ENCODE peak calls at places on chromosomes 13 and 19, in five cellular contexts. One of them, this sample, is unnamed.

GRCh38 chr13:102903659-102904407 is 58.0 kb downstream of the ERCC5 start:
- DNase-seq in CD4-positive, CD25-positive, alpha-beta regulatory T cell: no peak
- DNase-seq in heart left ventricle: no peak
- DNase-seq in hepatocyte: no peak
- DNase-seq in suprapubic skin: no peak
- DNase-seq in this sample: peak; percentile 32

GRCh38 chr13:74841123-74841522 is 640.8 kb downstream of the TBC1D4 start:
- DNase-seq in CD4-positive, CD25-positive, alpha-beta regulatory T cell: no peak
- DNase-seq in heart left ventricle: no peak
- DNase-seq in hepatocyte: no peak
- DNase-seq in suprapubic skin: no peak
- DNase-seq in this sample: no peak

GRCh38 chr13:49292742-49293498 is 45.2 kb downstream of the CDADC1 start:
- DNase-seq in CD4-positive, CD25-positive, alpha-beta regulatory T cell: no peak
- DNase-seq in heart left ventricle: peak; percentile 65
- DNase-seq in hepatocyte: peak; percentile 74
- DNase-seq in suprapubic skin: no peak
- DNase-seq in this sample: no peak

GRCh38 chr13:25112856-25113255 is 16.9 kb downstream of the PABPC3 start:
- DNase-seq in CD4-positive, CD25-positive, alpha-beta regulatory T cell: no peak
- DNase-seq in heart left ventricle: no peak
- DNase-seq in hepatocyte: no peak
- DNase-seq in suprapubic skin: no peak
- DNase-seq in this sample: no peak

GRCh38 chr13:47256618-47257017 is 359.8 kb upstream of the HTR2A start:
- DNase-seq in CD4-positive, CD25-positive, alpha-beta regulatory T cell: no peak
- DNase-seq in heart left ventricle: no peak
- DNase-seq in hepatocyte: no peak
- DNase-seq in suprapubic skin: no peak
- DNase-seq in this sample: no peak

GRCh38 chr13:25922373-25922772 is 129.4 kb downstream of the SHISA2 start:
- DNase-seq in CD4-positive, CD25-positive, alpha-beta regulatory T cell: no peak
- DNase-seq in heart left ventricle: no peak
- DNase-seq in hepatocyte: no peak
- DNase-seq in suprapubic skin: no peak
- DNase-seq in this sample: no peak

GRCh38 chr13:95083758-95084157 is 217.5 kb downstream of the ABCC4 start:
- DNase-seq in CD4-positive, CD25-positive, alpha-beta regulatory T cell: no peak
- DNase-seq in heart left ventricle: no peak
- DNase-seq in hepatocyte: no peak
- DNase-seq in suprapubic skin: no peak
- DNase-seq in this sample: no peak

GRCh38 chr13:49980266-49980665 is 16.6 kb upstream of the TRIM13 start:
- DNase-seq in CD4-positive, CD25-positive, alpha-beta regulatory T cell: no peak
- DNase-seq in heart left ventricle: no peak
- DNase-seq in hepatocyte: no peak
- DNase-seq in suprapubic skin: no peak
- DNase-seq in this sample: no peak

GRCh38 chr13:84867246-84867645 is 932.0 kb downstream of the SLITRK6 start:
- DNase-seq in CD4-positive, CD25-positive, alpha-beta regulatory T cell: no peak
- DNase-seq in heart left ventricle: no peak
- DNase-seq in hepatocyte: no peak
- DNase-seq in suprapubic skin: no peak
- DNase-seq in this sample: no peak

GRCh38 chr13:77533875-77534788 is 1.4 kb upstream of the SCEL start:
- DNase-seq in CD4-positive, CD25-positive, alpha-beta regulatory T cell: no peak
- DNase-seq in heart left ventricle: no peak
- DNase-seq in hepatocyte: no peak
- DNase-seq in suprapubic skin: no peak
- DNase-seq in this sample: no peak

GRCh38 chr13:52711277-52711676 is 28.3 kb downstream of the CNMD start:
- DNase-seq in CD4-positive, CD25-positive, alpha-beta regulatory T cell: no peak
- DNase-seq in heart left ventricle: no peak
- DNase-seq in hepatocyte: no peak
- DNase-seq in suprapubic skin: no peak
- DNase-seq in this sample: no peak

GRCh38 chr19:53521373-53522202 is 16.4 kb upstream of the ZNF331 start:
- DNase-seq in CD4-positive, CD25-positive, alpha-beta regulatory T cell: no peak
- DNase-seq in heart left ventricle: no peak
- DNase-seq in hepatocyte: no peak
- DNase-seq in suprapubic skin: no peak
- DNase-seq in this sample: no peak

GRCh38 chr19:41866284-41866683 is 6.2 kb downstream of the RPS19 start:
- DNase-seq in CD4-positive, CD25-positive, alpha-beta regulatory T cell: no peak
- DNase-seq in heart left ventricle: no peak
- DNase-seq in hepatocyte: no peak
- DNase-seq in suprapubic skin: peak; percentile 48
- DNase-seq in this sample: peak; percentile 47

GRCh38 chr19:18869231-18869575 is 26.8 kb downstream of the CERS1 start:
- DNase-seq in CD4-positive, CD25-positive, alpha-beta regulatory T cell: no peak
- DNase-seq in heart left ventricle: peak; percentile 22
- DNase-seq in hepatocyte: no peak
- DNase-seq in suprapubic skin: peak; percentile 71
- DNase-seq in this sample: no peak

GRCh38 chr19:46015961-46016425 is 6.9 kb downstream of the PGLYRP1 start:
- DNase-seq in CD4-positive, CD25-positive, alpha-beta regulatory T cell: peak; percentile 46
- DNase-seq in heart left ventricle: no peak
- DNase-seq in hepatocyte: no peak
- DNase-seq in suprapubic skin: no peak
- DNase-seq in this sample: no peak

GRCh38 chr19:870963-871401 is 11.5 kb downstream of the CFD start:
- DNase-seq in CD4-positive, CD25-positive, alpha-beta regulatory T cell: no peak
- DNase-seq in heart left ventricle: peak; percentile 88
- DNase-seq in hepatocyte: no peak
- DNase-seq in suprapubic skin: no peak
- DNase-seq in this sample: no peak

GRCh38 chr13:44230736-44231135 is 142.9 kb upstream of the SERP2 start:
- DNase-seq in CD4-positive, CD25-positive, alpha-beta regulatory T cell: no peak
- DNase-seq in heart left ventricle: no peak
- DNase-seq in hepatocyte: no peak
- DNase-seq in suprapubic skin: no peak
- DNase-seq in this sample: no peak

GRCh38 chr19:13299838-13300237 is 149.6 kb downstream of the IER2 start:
- DNase-seq in CD4-positive, CD25-positive, alpha-beta regulatory T cell: no peak
- DNase-seq in heart left ventricle: no peak
- DNase-seq in hepatocyte: no peak
- DNase-seq in suprapubic skin: no peak
- DNase-seq in this sample: no peak

GRCh38 chr19:18257503-18258470 is 16.5 kb downstream of the IQCN start:
- DNase-seq in CD4-positive, CD25-positive, alpha-beta regulatory T cell: no peak
- DNase-seq in heart left ventricle: no peak
- DNase-seq in hepatocyte: peak; percentile 4
- DNase-seq in suprapubic skin: no peak
- DNase-seq in this sample: no peak

GRCh38 chr19:33883869-33884519 is 87.3 kb downstream of the KCTD15 start:
- DNase-seq in CD4-positive, CD25-positive, alpha-beta regulatory T cell: no peak
- DNase-seq in heart left ventricle: peak; percentile 47
- DNase-seq in hepatocyte: no peak
- DNase-seq in suprapubic skin: no peak
- DNase-seq in this sample: no peak

GRCh38 chr13:73228546-73228945 is 169.7 kb downstream of the KLF5 start:
- DNase-seq in CD4-positive, CD25-positive, alpha-beta regulatory T cell: no peak
- DNase-seq in heart left ventricle: no peak
- DNase-seq in hepatocyte: peak; percentile 23
- DNase-seq in suprapubic skin: no peak
- DNase-seq in this sample: no peak

GRCh38 chr13:84661718-84662117 is 779.4 kb upstream of the SLITRK1 start:
- DNase-seq in CD4-positive, CD25-positive, alpha-beta regulatory T cell: no peak
- DNase-seq in heart left ventricle: no peak
- DNase-seq in hepatocyte: no peak
- DNase-seq in suprapubic skin: no peak
- DNase-seq in this sample: no peak

GRCh38 chr19:14563989-14564650 is 7.7 kb downstream of the NDUFB7 start:
- DNase-seq in CD4-positive, CD25-positive, alpha-beta regulatory T cell: no peak
- DNase-seq in heart left ventricle: peak; percentile 44
- DNase-seq in hepatocyte: peak; percentile 23
- DNase-seq in suprapubic skin: peak; percentile 72
- DNase-seq in this sample: peak; percentile 28

GRCh38 chr19:49421039-49421877 is 2.0 kb downstream of the PTH2 start:
- DNase-seq in CD4-positive, CD25-positive, alpha-beta regulatory T cell: no peak
- DNase-seq in heart left ventricle: peak; percentile 70
- DNase-seq in hepatocyte: peak; percentile 49
- DNase-seq in suprapubic skin: no peak
- DNase-seq in this sample: peak; percentile 86

GRCh38 chr13:95087746-95088305 is 213.4 kb downstream of the ABCC4 start:
- DNase-seq in CD4-positive, CD25-positive, alpha-beta regulatory T cell: no peak
- DNase-seq in heart left ventricle: no peak
- DNase-seq in hepatocyte: peak; percentile 8
- DNase-seq in suprapubic skin: no peak
- DNase-seq in this sample: peak; percentile 51

GRCh38 chr19:36891768-36892357 is 24.2 kb downstream of the ZNF829 start:
- DNase-seq in CD4-positive, CD25-positive, alpha-beta regulatory T cell: no peak
- DNase-seq in heart left ventricle: no peak
- DNase-seq in hepatocyte: no peak
- DNase-seq in suprapubic skin: no peak
- DNase-seq in this sample: no peak

GRCh38 chr13:67416047-67416925 is 186.2 kb upstream of the PCDH9 start:
- DNase-seq in CD4-positive, CD25-positive, alpha-beta regulatory T cell: no peak
- DNase-seq in heart left ventricle: no peak
- DNase-seq in hepatocyte: peak; percentile 64
- DNase-seq in suprapubic skin: no peak
- DNase-seq in this sample: peak; percentile 12

GRCh38 chr19:18665771-18666202 is 17.7 kb upstream of the CRTC1 start:
- DNase-seq in CD4-positive, CD25-positive, alpha-beta regulatory T cell: no peak
- DNase-seq in heart left ventricle: no peak
- DNase-seq in hepatocyte: no peak
- DNase-seq in suprapubic skin: no peak
- DNase-seq in this sample: no peak

GRCh38 chr19:39052243-39052746 is 19.9 kb upstream of the FBXO27 start:
- DNase-seq in CD4-positive, CD25-positive, alpha-beta regulatory T cell: peak; percentile 57
- DNase-seq in heart left ventricle: no peak
- DNase-seq in hepatocyte: peak; percentile 68
- DNase-seq in suprapubic skin: no peak
- DNase-seq in this sample: peak; percentile 81

GRCh38 chr19:30556230-30556711 is 184.1 kb downstream of the ZNF536 start:
- DNase-seq in CD4-positive, CD25-positive, alpha-beta regulatory T cell: no peak
- DNase-seq in heart left ventricle: no peak
- DNase-seq in hepatocyte: no peak
- DNase-seq in suprapubic skin: no peak
- DNase-seq in this sample: no peak

GRCh38 chr19:902446-903226 is 9.4 kb downstream of the RNU6-9 start:
- DNase-seq in CD4-positive, CD25-positive, alpha-beta regulatory T cell: no peak
- DNase-seq in heart left ventricle: no peak
- DNase-seq in hepatocyte: no peak
- DNase-seq in suprapubic skin: no peak
- DNase-seq in this sample: no peak

GRCh38 chr13:67299072-67299635 is 69.0 kb upstream of the PCDH9 start:
- DNase-seq in CD4-positive, CD25-positive, alpha-beta regulatory T cell: no peak
- DNase-seq in heart left ventricle: no peak
- DNase-seq in hepatocyte: no peak
- DNase-seq in suprapubic skin: no peak
- DNase-seq in this sample: no peak

GRCh38 chr19:44202470-44202869 is 9.9 kb upstream of the ZNF227 start:
- DNase-seq in CD4-positive, CD25-positive, alpha-beta regulatory T cell: no peak
- DNase-seq in heart left ventricle: no peak
- DNase-seq in hepatocyte: no peak
- DNase-seq in suprapubic skin: no peak
- DNase-seq in this sample: no peak

GRCh38 chr19:30549151-30549550 is 177.0 kb downstream of the ZNF536 start:
- DNase-seq in CD4-positive, CD25-positive, alpha-beta regulatory T cell: no peak
- DNase-seq in heart left ventricle: no peak
- DNase-seq in hepatocyte: no peak
- DNase-seq in suprapubic skin: no peak
- DNase-seq in this sample: no peak

GRCh38 chr19:51546650-51547396 is 15.4 kb upstream of the SIGLEC6 start:
- DNase-seq in CD4-positive, CD25-positive, alpha-beta regulatory T cell: no peak
- DNase-seq in heart left ventricle: no peak
- DNase-seq in hepatocyte: no peak
- DNase-seq in suprapubic skin: no peak
- DNase-seq in this sample: no peak

GRCh38 chr13:73757471-73758233 is 376.6 kb downstream of the KLF12 start:
- DNase-seq in CD4-positive, CD25-positive, alpha-beta regulatory T cell: no peak
- DNase-seq in heart left ventricle: no peak
- DNase-seq in hepatocyte: no peak
- DNase-seq in suprapubic skin: no peak
- DNase-seq in this sample: no peak

GRCh38 chr13:106234656-106235055 is 300.8 kb downstream of the EFNB2 start:
- DNase-seq in CD4-positive, CD25-positive, alpha-beta regulatory T cell: no peak
- DNase-seq in heart left ventricle: no peak
- DNase-seq in hepatocyte: no peak
- DNase-seq in suprapubic skin: no peak
- DNase-seq in this sample: no peak

GRCh38 chr19:45177817-45178261 is at the start of gene TRAPPC6A:
- DNase-seq in CD4-positive, CD25-positive, alpha-beta regulatory T cell: no peak
- DNase-seq in heart left ventricle: no peak
- DNase-seq in hepatocyte: no peak
- DNase-seq in suprapubic skin: no peak
- DNase-seq in this sample: no peak

GRCh38 chr19:2533686-2534085 is 57.8 kb downstream of the GADD45B start:
- DNase-seq in CD4-positive, CD25-positive, alpha-beta regulatory T cell: no peak
- DNase-seq in heart left ventricle: no peak
- DNase-seq in hepatocyte: no peak
- DNase-seq in suprapubic skin: no peak
- DNase-seq in this sample: no peak

GRCh38 chr13:101452519-101453485 is at the start of gene ITGBL1:
- DNase-seq in CD4-positive, CD25-positive, alpha-beta regulatory T cell: no peak
- DNase-seq in heart left ventricle: no peak
- DNase-seq in hepatocyte: no peak
- DNase-seq in suprapubic skin: peak; percentile 68
- DNase-seq in this sample: no peak
- H3K4me1 ChIP-seq in CD4-positive, CD25-positive, alpha-beta regulatory T cell: peaks cover 9% of the 10 kb centered on the region
- H3K4me1 ChIP-seq in heart left ventricle: no peaks in the 10 kb centered on the region
- H3K4me1 ChIP-seq in hepatocyte: peaks cover 3% of the 10 kb centered on the region
- H3K4me1 ChIP-seq in suprapubic skin: peaks cover 24% of the 10 kb centered on the region
- H3K4me1 ChIP-seq in this sample: no peaks in the 10 kb centered on the region

GRCh38 chr13:21686761-21687391 is 16.0 kb downstream of the FGF9 start:
- DNase-seq in CD4-positive, CD25-positive, alpha-beta regulatory T cell: no peak
- DNase-seq in heart left ventricle: no peak
- DNase-seq in hepatocyte: no peak
- DNase-seq in suprapubic skin: no peak
- DNase-seq in this sample: no peak
- H3K27me3 ChIP-seq in CD4-positive, CD25-positive, alpha-beta regulatory T cell: peaks cover 3% of the 10 kb centered on the region
- H3K27me3 ChIP-seq in heart left ventricle: no peaks in the 10 kb centered on the region
- H3K27me3 ChIP-seq in hepatocyte: no peaks in the 10 kb centered on the region
- H3K27me3 ChIP-seq in suprapubic skin: peaks cover 8% of the 10 kb centered on the region
- H3K27me3 ChIP-seq in this sample: no peaks in the 10 kb centered on the region

GRCh38 chr19:20102097-20102496 is 24.3 kb downstream of the ZNF90 start:
- DNase-seq in CD4-positive, CD25-positive, alpha-beta regulatory T cell: no peak
- DNase-seq in heart left ventricle: no peak
- DNase-seq in hepatocyte: no peak
- DNase-seq in suprapubic skin: no peak
- DNase-seq in this sample: no peak
- H3K9me3 ChIP-seq in CD4-positive, CD25-positive, alpha-beta regulatory T cell: peaks cover 81% of the 10 kb centered on the region
- H3K9me3 ChIP-seq in heart left ventricle: no peaks in the 10 kb centered on the region
- H3K9me3 ChIP-seq in hepatocyte: peaks cover 29% of the 10 kb centered on the region
- H3K9me3 ChIP-seq in suprapubic skin: peaks cover 38% of the 10 kb centered on the region
- H3K9me3 ChIP-seq in this sample: no peaks in the 10 kb centered on the region

DNA sequence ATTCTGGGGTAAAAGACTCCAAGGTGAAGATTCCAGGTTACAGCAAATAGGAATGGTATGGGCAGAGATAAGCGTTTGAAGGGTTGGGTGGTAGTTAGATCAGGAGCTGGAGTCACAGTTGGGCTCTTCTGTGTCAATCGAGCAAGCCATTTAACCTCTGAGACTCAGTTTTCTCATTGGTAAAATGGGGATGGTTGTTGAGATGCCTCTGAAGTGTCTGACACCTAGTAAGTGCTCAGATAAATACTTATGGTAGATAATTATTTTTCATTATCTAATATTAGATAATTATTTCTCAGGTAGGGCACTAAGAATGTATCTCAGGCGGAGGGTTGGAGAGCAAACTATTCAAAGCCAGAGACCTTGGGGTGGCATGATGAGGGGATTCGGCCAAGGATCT is 7.8 kb downstream of the LTBP4 start:
- DNase-seq in CD4-positive, CD25-positive, alpha-beta regulatory T cell: no peak
- DNase-seq in heart left ventricle: no peak
- DNase-seq in hepatocyte: no peak
- DNase-seq in suprapubic skin: no peak
- DNase-seq in this sample: no peak
- H3K4me1 ChIP-seq in CD4-positive, CD25-positive, alpha-beta regulatory T cell: peaks cover 68% of the 10 kb centered on the region
- H3K4me1 ChIP-seq in heart left ventricle: peaks cover 58% of the 10 kb centered on the region
- H3K4me1 ChIP-seq in hepatocyte: peaks cover 31% of the 10 kb centered on the region
- H3K4me1 ChIP-seq in suprapubic skin: peaks cover 88% of the 10 kb centered on the region
- H3K4me1 ChIP-seq in this sample: peaks cover 27% of the 10 kb centered on the region

This sample was measured in HAP-1.